ENCODE peak calls at places on chromosomes 6 and 20, in ten cellular contexts. G is activated CD4-positive, alpha-beta T cell treated with anti-CD3 and anti-CD28 coated beads for 24 hours; L is fibroblast of mammary gland; W is HTR-8/SVneo; Y is astrocyte of the cerebellum; P is NCI-H146; Z is H1; V is DMS 273 treated with DMSO at 0.1 percent for 48 hours; D is Calu3; R is H54. F is an unnamed sample.

GRCh38 chr20:62413025-62413580 is 6.0 kb upstream of the CABLES2 start:
- DNase-seq in W (no peak), L (no peak), R (no peak), P (no peak), V (no peak), G (no peak), Y (no peak), D (no peak), Z (no peak), F (no peak)

GRCh38 chr6:114376611-114377206 is 33.9 kb upstream of the HS3ST5 start:
- DNase-seq in W (no peak), Y (no peak), V (no peak), G (no peak), L (no peak), D (peak), Z (no peak), R (no peak), P (no peak), F (no peak)

GRCh38 chr6:143592335-143592734 is 80.8 kb upstream of the FUCA2 start:
- DNase-seq in R (no peak), Z (no peak), V (no peak), D (no peak), G (no peak), L (peak), W (peak), Y (no peak), P (peak), F (no peak)

GRCh38 chr6:100296810-100297544 is 167.7 kb downstream of the SIM1 start:
- DNase-seq in L (peak), V (no peak), Z (no peak), P (peak), R (no peak), Y (peak), G (no peak), D (peak), W (peak), F (no peak)

GRCh38 chr6:71851214-71851613 is 35.1 kb upstream of the RIMS1 start:
- DNase-seq in W (no peak), R (no peak), D (no peak), Z (no peak), L (no peak), V (no peak), G (no peak), P (no peak), Y (no peak), F (no peak)

GRCh38 chr6:125791151-125791819 is 525 bp downstream of the NCOA7 start:
- DNase-seq in V (peak), W (peak), G (peak), L (peak), D (peak), Y (no peak), Z (no peak), R (peak), P (peak), F (no peak)

GRCh38 chr6:33727932-33728331 is 16.4 kb upstream of the UQCC2 start:
- DNase-seq in L (no peak), Y (no peak), Z (no peak), V (no peak), R (no peak), W (no peak), P (no peak), G (no peak), D (no peak), F (no peak)

GRCh38 chr6:143805832-143806281 is 37.3 kb upstream of the LTV1 start:
- DNase-seq in V (no peak), L (peak), W (no peak), Y (no peak), D (no peak), G (no peak), Z (no peak), P (no peak), R (no peak), F (no peak)

GRCh38 chr20:4130404-4131189 is 115.2 kb upstream of the RNF24 start:
- DNase-seq in W (no peak), L (peak), Z (no peak), P (no peak), D (peak), R (no peak), G (peak), V (no peak), Y (no peak), F (no peak)